ENCODE peak calls at places on chromosomes 16 and 17, in eight cellular contexts. One of them, this sample, is unnamed.

GRCh38 chr17:6323626-6324356 is 111.1 kb downstream of the AIPL1 start:
- DNase-seq in neural crest cell: no peak
- DNase-seq in AG09319: no peak
- DNase-seq in GM04503: no peak
- DNase-seq in A172: peak; percentile 33
- DNase-seq in amygdala: no peak
- DNase-seq in pancreas: no peak
- DNase-seq in cardiac muscle cell: no peak
- DNase-seq in this sample: no peak

GRCh38 chr16:52634101-52634500 is 87.2 kb upstream of the TOX3 start:
- DNase-seq in neural crest cell: no peak
- DNase-seq in AG09319: no peak
- DNase-seq in GM04503: no peak
- DNase-seq in A172: no peak
- DNase-seq in amygdala: no peak
- DNase-seq in pancreas: no peak
- DNase-seq in cardiac muscle cell: no peak
- DNase-seq in this sample: no peak

GRCh38 chr16:57775661-57776469 is 26.4 kb downstream of the KIFC3 start:
- DNase-seq in neural crest cell: peak; percentile 63
- DNase-seq in AG09319: no peak
- DNase-seq in GM04503: no peak
- DNase-seq in A172: no peak
- DNase-seq in amygdala: peak; percentile 18
- DNase-seq in pancreas: peak; percentile 47
- DNase-seq in cardiac muscle cell: peak; percentile 21
- DNase-seq in this sample: no peak

GRCh38 chr16:83420206-83420760 is 387.5 kb upstream of the HSBP1 start:
- DNase-seq in neural crest cell: peak; percentile 10
- DNase-seq in AG09319: no peak
- DNase-seq in GM04503: no peak
- DNase-seq in A172: peak; percentile 22
- DNase-seq in amygdala: no peak
- DNase-seq in pancreas: no peak
- DNase-seq in cardiac muscle cell: peak; percentile 69
- DNase-seq in this sample: no peak

GRCh38 chr16:81652798-81653505 is 126.1 kb upstream of the PLCG2 start:
- DNase-seq in neural crest cell: no peak
- DNase-seq in AG09319: no peak
- DNase-seq in GM04503: no peak
- DNase-seq in A172: no peak
- DNase-seq in amygdala: no peak
- DNase-seq in pancreas: no peak
- DNase-seq in cardiac muscle cell: no peak
- DNase-seq in this sample: no peak

GRCh38 chr17:14864127-14864526 is 401.0 kb downstream of the PMP22 start:
- DNase-seq in neural crest cell: no peak
- DNase-seq in AG09319: no peak
- DNase-seq in GM04503: no peak
- DNase-seq in A172: no peak
- DNase-seq in amygdala: no peak
- DNase-seq in pancreas: no peak
- DNase-seq in cardiac muscle cell: no peak
- DNase-seq in this sample: no peak

GRCh38 chr16:69406780-69407331 is 17.6 kb upstream of the CYB5B start:
- DNase-seq in neural crest cell: no peak
- DNase-seq in AG09319: no peak
- DNase-seq in GM04503: no peak
- DNase-seq in A172: peak; percentile 91
- DNase-seq in amygdala: no peak
- DNase-seq in pancreas: no peak
- DNase-seq in cardiac muscle cell: no peak
- DNase-seq in this sample: no peak

GRCh38 chr17:48443712-48444111 is 13.7 kb upstream of the SKAP1 start:
- DNase-seq in neural crest cell: no peak
- DNase-seq in AG09319: no peak
- DNase-seq in GM04503: no peak
- DNase-seq in A172: no peak
- DNase-seq in amygdala: no peak
- DNase-seq in pancreas: no peak
- DNase-seq in cardiac muscle cell: no peak
- DNase-seq in this sample: no peak

GRCh38 chr17:63919311-63919723 is 678 bp upstream of the GH1 start:
- DNase-seq in neural crest cell: peak; percentile 72
- DNase-seq in AG09319: no peak
- DNase-seq in GM04503: peak; percentile 13
- DNase-seq in A172: peak; percentile 63
- DNase-seq in amygdala: peak; percentile 10
- DNase-seq in pancreas: peak; percentile 52
- DNase-seq in cardiac muscle cell: peak; percentile 73
- DNase-seq in this sample: peak; percentile 55

GRCh38 chr16:68685685-68686478 is 40.8 kb downstream of the CDH3 start:
- DNase-seq in neural crest cell: no peak
- DNase-seq in AG09319: no peak
- DNase-seq in GM04503: no peak
- DNase-seq in A172: no peak
- DNase-seq in amygdala: no peak
- DNase-seq in pancreas: no peak
- DNase-seq in cardiac muscle cell: no peak
- DNase-seq in this sample: no peak

GRCh38 chr17:46984341-46984740 is 5.3 kb upstream of the RPRML start:
- DNase-seq in neural crest cell: no peak
- DNase-seq in AG09319: no peak
- DNase-seq in GM04503: no peak
- DNase-seq in A172: no peak
- DNase-seq in amygdala: no peak
- DNase-seq in pancreas: no peak
- DNase-seq in cardiac muscle cell: no peak
- DNase-seq in this sample: no peak

GRCh38 chr16:81313731-81314602 is 795 bp upstream of the GAN start:
- DNase-seq in neural crest cell: no peak
- DNase-seq in AG09319: no peak
- DNase-seq in GM04503: no peak
- DNase-seq in A172: no peak
- DNase-seq in amygdala: no peak
- DNase-seq in pancreas: no peak
- DNase-seq in cardiac muscle cell: no peak
- DNase-seq in this sample: no peak

GRCh38 chr17:2235792-2236365 is 67.7 kb downstream of the SMG6 start:
- DNase-seq in neural crest cell: no peak
- DNase-seq in AG09319: no peak
- DNase-seq in GM04503: peak; percentile 60
- DNase-seq in A172: no peak
- DNase-seq in amygdala: no peak
- DNase-seq in pancreas: no peak
- DNase-seq in cardiac muscle cell: peak; percentile 69
- DNase-seq in this sample: no peak

GRCh38 chr17:48497103-48497502 is 33.7 kb downstream of the HOXB1 start:
- DNase-seq in neural crest cell: no peak
- DNase-seq in AG09319: no peak
- DNase-seq in GM04503: no peak
- DNase-seq in A172: peak; percentile 83
- DNase-seq in amygdala: no peak
- DNase-seq in pancreas: no peak
- DNase-seq in cardiac muscle cell: peak; percentile 40
- DNase-seq in this sample: no peak

GRCh38 chr17:37489197-37490001 is at the start of gene DUSP14:
- DNase-seq in neural crest cell: peak; percentile 70
- DNase-seq in AG09319: no peak
- DNase-seq in GM04503: no peak
- DNase-seq in A172: peak; percentile 54
- DNase-seq in amygdala: peak; percentile 73
- DNase-seq in pancreas: peak; percentile 87
- DNase-seq in cardiac muscle cell: peak; percentile 86
- DNase-seq in this sample: peak; percentile 70

GRCh38 chr16:87583453-87584131 is 18.7 kb upstream of the JPH3 start:
- DNase-seq in neural crest cell: no peak
- DNase-seq in AG09319: no peak
- DNase-seq in GM04503: no peak
- DNase-seq in A172: peak; percentile 29
- DNase-seq in amygdala: no peak
- DNase-seq in pancreas: no peak
- DNase-seq in cardiac muscle cell: peak; percentile 64
- DNase-seq in this sample: no peak

GRCh38 chr17:45405250-45406086 is 27.2 kb downstream of the ARHGAP27 start:
- DNase-seq in neural crest cell: peak; percentile 42
- DNase-seq in AG09319: no peak
- DNase-seq in GM04503: no peak
- DNase-seq in A172: no peak
- DNase-seq in amygdala: no peak
- DNase-seq in pancreas: no peak
- DNase-seq in cardiac muscle cell: peak; percentile 44
- DNase-seq in this sample: no peak